ENCODE peak calls at places on chromosomes 2 and 18, in six cellular contexts. A, P, O, Q, K and F are unnamed samples. For H3K36me3, the result is how much of the 10 kb centered on the place peaks cover.

GRCh38 chr2:6442252-6442651 is 423.5 kb downstream of the CMPK2 start:
- DNase-seq in A (no peak), P (no peak), O (no peak), Q (no peak), K (no peak), F (no peak)

GRCh38 chr2:239600194-239600593 is 199.4 kb upstream of the HDAC4 start:
- DNase-seq in A (no peak), P (no peak), O (no peak), Q (no peak), K (no peak), F (no peak)

GRCh38 chr2:9552491-9553178 is 3.0 kb downstream of the ADAM17 start:
- DNase-seq in A (no peak), P (no peak), O (no peak), Q (no peak), K (no peak), F (peak)

GRCh38 chr2:217150236-217150635 is 290.4 kb upstream of the TNP1 start:
- DNase-seq in A (no peak), P (no peak), O (no peak), Q (no peak), K (no peak), F (no peak)

GRCh38 chr18:13999266-13999665 is 83.9 kb upstream of the MC2R start:
- DNase-seq in A (no peak), P (no peak), O (no peak), Q (no peak), K (no peak), F (peak)

GRCh38 chr18:34352385-34353163 is 127.9 kb upstream of the NOL4 start:
- DNase-seq in A (no peak), P (no peak), O (no peak), Q (peak), K (no peak), F (no peak)

GRCh38 chr2:69741281-69742169 is at the start of gene ANXA4:
- DNase-seq in A (peak), P (peak), O (peak), Q (peak), K (no peak), F (peak)

GRCh38 chr2:102120261-102121259 is 22.0 kb upstream of the IL1R1 start:
- DNase-seq in A (no peak), P (no peak), O (no peak), Q (no peak), K (no peak), F (no peak)

GRCh38 chr2:79370976-79371550 is 141.8 kb upstream of the CTNNA2 start:
- DNase-seq in A (no peak), P (no peak), O (no peak), Q (peak), K (no peak), F (no peak)

GRCh38 chr2:42338567-42339190 is 22.3 kb downstream of the COX7A2L start:
- DNase-seq in A (no peak), P (no peak), O (no peak), Q (peak), K (no peak), F (no peak)
- H3K36me3 ChIP-seq in A (under half), P (under half), O (under half), Q (under half), K (under half), F (under half)

GRCh38 chr2:224136394-224136793 is 97.3 kb upstream of the SERPINE2 start:
- DNase-seq in A (no peak), P (no peak), O (no peak), Q (no peak), K (no peak), F (no peak)
- H3K4me3 ChIP-seq in A (no peak), P (no peak), O (no peak), Q (no peak), K (no peak), F (no peak)

DNA sequence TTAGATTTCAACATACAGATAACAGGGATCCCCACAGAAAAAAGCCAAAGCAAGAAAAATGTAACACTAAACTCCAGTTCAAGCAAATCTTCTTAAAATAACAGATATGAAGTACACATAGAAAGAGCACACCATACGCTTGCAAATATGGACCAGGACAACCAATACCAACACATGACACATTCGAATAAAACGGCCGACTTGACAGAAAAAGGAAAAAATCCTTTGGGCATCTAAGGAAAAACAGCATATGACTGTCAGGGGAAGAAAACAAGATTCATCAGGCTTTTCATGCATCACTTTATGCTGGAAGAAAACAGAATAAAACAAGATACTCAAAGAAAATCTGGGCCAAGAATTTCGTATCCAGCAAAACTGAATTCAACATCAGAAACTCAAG is 16.0 kb downstream of the RNASEH1 start:
- DNase-seq in A (no peak), P (no peak), O (no peak), Q (no peak), K (no peak), F (no peak)
- H3K36me3 ChIP-seq in A (half or more), P (half or more), O (under half), Q (under half), K (under half), F (under half)

DNA sequence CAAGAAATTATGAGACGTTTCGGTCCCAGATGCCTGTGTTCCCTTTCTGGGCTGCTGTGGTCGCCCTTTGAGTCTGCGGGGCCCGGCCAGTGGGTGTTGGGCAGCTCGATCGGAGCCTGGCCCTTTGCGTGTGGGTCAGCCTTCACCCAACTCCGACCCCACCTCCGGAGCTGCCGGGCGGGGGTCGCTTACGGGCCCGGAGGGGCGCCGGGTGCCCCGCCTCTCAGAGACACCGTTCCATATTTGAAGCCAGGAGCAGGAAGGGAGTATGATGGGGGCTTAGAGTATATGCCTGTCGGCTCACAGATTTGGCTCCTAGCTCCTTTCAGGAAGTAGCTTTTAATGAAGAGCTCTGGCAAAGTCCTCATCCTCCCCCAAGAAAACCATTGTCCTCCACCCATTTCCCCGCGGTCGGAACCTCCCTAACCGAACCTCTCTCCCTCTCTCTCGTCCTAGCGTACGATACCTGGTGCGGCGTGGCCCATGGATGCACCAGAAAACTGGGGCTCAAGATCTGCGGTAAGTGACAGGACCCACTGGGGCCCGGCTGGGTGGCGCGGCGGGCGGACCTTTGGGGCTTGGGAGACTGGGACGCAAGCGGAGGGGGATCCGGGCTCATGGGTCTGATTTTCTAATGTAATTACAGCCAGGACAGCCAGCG is 5.1 kb downstream of the GAD1 start:
- DNase-seq in A (no peak), P (no peak), O (no peak), Q (peak), K (no peak), F (no peak)
- H3K4me3 ChIP-seq in A (peak), P (no peak), O (no peak), Q (peak), K (no peak), F (no peak)

DNA sequence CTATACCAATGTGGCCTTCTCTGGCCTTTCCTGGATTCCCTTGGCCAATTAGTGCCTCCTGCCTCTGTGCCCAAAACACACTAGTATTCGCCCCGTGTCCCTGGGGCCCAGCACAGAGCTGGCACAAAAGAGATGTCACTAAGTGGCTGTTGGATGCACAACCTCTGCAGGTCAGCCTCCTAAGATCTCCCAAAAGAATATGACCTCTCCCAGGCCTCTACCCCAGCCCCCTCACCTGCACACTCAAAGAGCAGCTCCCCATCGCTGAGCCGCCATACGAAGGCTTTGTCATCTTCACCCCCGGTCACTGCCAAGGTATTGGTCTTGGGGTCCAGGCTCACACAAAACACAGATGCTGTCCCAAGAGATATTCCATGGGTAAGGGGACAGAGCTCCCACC is 2.7 kb downstream of the AAMP start:
- DNase-seq in A (no peak), P (no peak), O (no peak), Q (no peak), K (no peak), F (no peak)
- H3K36me3 ChIP-seq in A (under half), P (under half), O (under half), Q (under half), K (under half), F (under half)

DNA sequence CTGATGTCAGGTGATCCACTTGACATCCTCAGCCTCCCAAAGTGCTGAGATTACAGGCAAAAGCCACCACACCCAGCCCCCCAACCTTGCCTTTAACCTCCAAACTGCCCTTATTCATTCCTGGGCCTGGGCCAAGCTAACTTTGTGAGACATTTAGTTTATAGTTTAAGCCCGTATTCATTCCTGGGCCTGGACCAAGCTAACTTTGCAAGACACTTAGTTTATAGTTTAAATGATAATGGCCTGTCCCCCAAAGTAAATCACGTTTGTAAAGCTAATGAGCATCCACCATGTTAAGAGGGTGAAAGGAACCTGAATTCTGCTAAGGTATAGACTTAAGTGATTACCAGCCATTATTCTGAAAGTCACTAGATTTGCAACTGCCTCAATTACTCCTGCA is 68.7 kb downstream of the NEURL3 start:
- DNase-seq in A (no peak), P (no peak), O (no peak), Q (no peak), K (no peak), F (no peak)
- H3K4me3 ChIP-seq in A (no peak), P (no peak), O (no peak), Q (no peak), K (no peak), F (no peak)

GRCh38 chr2:238031749-238032148 is 29.1 kb upstream of the SCLY start:
- DNase-seq in A (no peak), P (no peak), O (no peak), Q (no peak), K (no peak), F (no peak)
- H3K36me3 ChIP-seq in A (under half), P (under half), O (under half), Q (under half), K (under half), F (under half)

GRCh38 chr2:34266908-34267697 is 668.0 kb upstream of the FAM98A start:
- DNase-seq in A (no peak), P (no peak), O (no peak), Q (no peak), K (no peak), F (no peak)
- H3K4me3 ChIP-seq in A (no peak), P (no peak), O (no peak), Q (no peak), K (no peak), F (no peak)